ENCODE peak calls at places on chromosome 11, in ten cellular contexts. D, W, R, Z, V, J, K, G, B and P are unnamed samples.

GRCh38 chr11:74288161-74288560 is 23.3 kb downstream of the P4HA3 start:
- DNase-seq in R (no peak), J (no peak), Z (no peak), V (peak), W (no peak), B (no peak), D (no peak), G (no peak), K (no peak), P (no peak)

GRCh38 chr11:87097582-87097981 is 59.8 kb downstream of the TMEM135 start:
- DNase-seq in R (peak), J (peak), D (peak), B (no peak), V (peak), K (peak), Z (peak), G (no peak), W (no peak), P (no peak)

GRCh38 chr11:111081021-111081511 is 164.5 kb upstream of the POU2AF2 start:
- DNase-seq in K (no peak), J (no peak), G (peak), D (peak), B (no peak), W (no peak), R (no peak), V (no peak), Z (no peak), P (no peak)

GRCh38 chr11:125263268-125263790 is 98.8 kb downstream of the PKNOX2 start:
- DNase-seq in J (no peak), B (peak), K (no peak), V (peak), W (no peak), D (peak), Z (no peak), G (no peak), R (peak), P (no peak)

GRCh38 chr11:70567680-70568503 is 169.6 kb downstream of the CTTN start:
- DNase-seq in V (peak), R (no peak), K (no peak), J (no peak), W (no peak), B (peak), D (no peak), Z (peak), G (no peak), P (no peak)

GRCh38 chr11:74611369-74611861 is 19.0 kb downstream of the POLD3 start:
- DNase-seq in G (no peak), K (no peak), D (no peak), J (no peak), R (no peak), Z (peak), B (no peak), V (peak), W (no peak), P (no peak)

GRCh38 chr11:69335461-69336386 is 41.8 kb downstream of the MYEOV start:
- DNase-seq in G (no peak), Z (no peak), R (no peak), V (no peak), D (no peak), J (no peak), K (no peak), W (peak), B (peak), P (no peak)

GRCh38 chr11:68946416-68947090 is 34.2 kb downstream of the MRGPRD start:
- DNase-seq in R (no peak), W (no peak), G (no peak), B (no peak), J (no peak), V (peak), Z (peak), D (no peak), K (no peak), P (no peak)

GRCh38 chr11:11789735-11790369 is 51.9 kb upstream of the USP47 start:
- DNase-seq in W (no peak), R (no peak), Z (peak), B (no peak), K (no peak), V (no peak), J (no peak), D (no peak), G (no peak), P (no peak)

GRCh38 chr11:70073881-70074371 is 4.2 kb upstream of the ANO1 start:
- DNase-seq in K (no peak), D (no peak), V (no peak), B (no peak), Z (no peak), R (no peak), J (no peak), G (no peak), W (no peak), P (no peak)

GRCh38 chr11:122979815-122980656 is 1.6 kb downstream of the BSX start:
- DNase-seq in W (no peak), G (no peak), J (no peak), K (no peak), R (peak), B (no peak), D (no peak), Z (no peak), V (no peak), P (no peak)

GRCh38 chr11:130428692-130429681 is 578 bp upstream of the ADAMTS8 start:
- DNase-seq in Z (no peak), J (no peak), W (no peak), D (no peak), K (no peak), G (no peak), V (no peak), R (no peak), B (no peak), P (no peak)

GRCh38 chr11:125946712-125947418 is 1.0 kb downstream of the VSIG10L2 start:
- DNase-seq in D (no peak), B (no peak), R (no peak), V (no peak), W (no peak), Z (no peak), G (no peak), J (no peak), K (no peak), P (no peak)

GRCh38 chr11:126636911-126637799 is 281.7 kb downstream of the ST3GAL4 start:
- DNase-seq in K (no peak), G (no peak), B (no peak), Z (no peak), V (peak), W (no peak), J (no peak), R (no peak), D (no peak), P (no peak)

GRCh38 chr11:10327254-10327653 is 22.4 kb downstream of the ADM start:
- DNase-seq in K (no peak), D (no peak), Z (no peak), B (no peak), W (no peak), J (no peak), R (no peak), V (peak), G (no peak), P (no peak)